ENCODE peak calls at places on chromosomes 7 and 10, in four cellular contexts. One of them, this sample, is unnamed.

GRCh38 chr7:65254061-65254460 is 119.6 kb upstream of the ZNF92 start:
- DNase-seq in endothelial cell: no peak
- DNase-seq in pancreas: no peak
- DNase-seq in body of pancreas: no peak
- DNase-seq in this sample: no peak

GRCh38 chr7:108613147-108613948 is 43.7 kb downstream of the DNAJB9 start:
- DNase-seq in pancreas: no peak
- DNase-seq in endothelial cell: no peak
- DNase-seq in body of pancreas: no peak
- DNase-seq in this sample: peak; percentile 26

GRCh38 chr7:159030490-159031134 is 114.1 kb downstream of the VIPR2 start:
- DNase-seq in body of pancreas: peak; percentile 69
- DNase-seq in endothelial cell: peak; percentile 69
- DNase-seq in pancreas: peak; percentile 62
- DNase-seq in this sample: no peak

GRCh38 chr10:43576580-43576979 is 2.2 kb upstream of the ZNF239 start:
- DNase-seq in pancreas: no peak
- DNase-seq in endothelial cell: no peak
- DNase-seq in body of pancreas: no peak
- DNase-seq in this sample: no peak

GRCh38 chr7:17882685-17883084 is 57.6 kb downstream of the SNX13 start:
- DNase-seq in endothelial cell: no peak
- DNase-seq in pancreas: no peak
- DNase-seq in body of pancreas: no peak
- DNase-seq in this sample: no peak

GRCh38 chr10:125407000-125407502 is 246.7 kb upstream of the CTBP2 start:
- DNase-seq in body of pancreas: peak; percentile 82
- DNase-seq in pancreas: no peak
- DNase-seq in endothelial cell: no peak
- DNase-seq in this sample: no peak

GRCh38 chr7:114574384-114574783 is 159.8 kb downstream of the FOXP2 start:
- DNase-seq in body of pancreas: peak; percentile 66
- DNase-seq in pancreas: no peak
- DNase-seq in endothelial cell: no peak
- DNase-seq in this sample: peak; percentile 12

GRCh38 chr7:124084024-124084423 is 51.2 kb upstream of the TMEM229A start:
- DNase-seq in endothelial cell: no peak
- DNase-seq in body of pancreas: no peak
- DNase-seq in pancreas: no peak
- DNase-seq in this sample: no peak

GRCh38 chr10:126959906-126960685 is 54.9 kb downstream of the DOCK1 start:
- DNase-seq in body of pancreas: no peak
- DNase-seq in endothelial cell: no peak
- DNase-seq in pancreas: no peak
- DNase-seq in this sample: no peak

GRCh38 chr10:1724921-1725320 is 12.4 kb downstream of the ADARB2 start:
- DNase-seq in pancreas: no peak
- DNase-seq in endothelial cell: no peak
- DNase-seq in body of pancreas: no peak
- DNase-seq in this sample: no peak

GRCh38 chr7:3461923-3462322 is 160.9 kb downstream of the SDK1 start:
- DNase-seq in body of pancreas: no peak
- DNase-seq in pancreas: no peak
- DNase-seq in endothelial cell: no peak
- DNase-seq in this sample: no peak

GRCh38 chr10:28532223-28532508 is 752 bp upstream of the WAC start:
- DNase-seq in body of pancreas: no peak
- DNase-seq in pancreas: no peak
- DNase-seq in endothelial cell: no peak
- DNase-seq in this sample: peak; percentile 19

GRCh38 chr10:116712499-116712898 is 29.9 kb downstream of the HSPA12A start:
- DNase-seq in endothelial cell: no peak
- DNase-seq in body of pancreas: no peak
- DNase-seq in pancreas: no peak
- DNase-seq in this sample: no peak

GRCh38 chr7:30926323-30926722 is 14.7 kb downstream of the AQP1 start:
- DNase-seq in body of pancreas: peak; percentile 2
- DNase-seq in pancreas: peak; percentile 12
- DNase-seq in endothelial cell: no peak
- DNase-seq in this sample: no peak

GRCh38 chr10:94757916-94758315 is 4.6 kb upstream of the CYP2C19 start:
- DNase-seq in body of pancreas: no peak
- DNase-seq in endothelial cell: no peak
- DNase-seq in pancreas: no peak
- DNase-seq in this sample: no peak

GRCh38 chr10:100817268-100817839 is 72.0 kb downstream of the PAX2 start:
- DNase-seq in body of pancreas: no peak
- DNase-seq in pancreas: no peak
- DNase-seq in endothelial cell: peak; percentile 44
- DNase-seq in this sample: no peak

GRCh38 chr7:88089484-88090050 is 130.3 kb downstream of the SRI start:
- DNase-seq in body of pancreas: no peak
- DNase-seq in endothelial cell: no peak
- DNase-seq in pancreas: no peak
- DNase-seq in this sample: no peak

GRCh38 chr10:117408436-117409384 is 33.5 kb upstream of the PDZD8 start:
- DNase-seq in body of pancreas: no peak
- DNase-seq in endothelial cell: no peak
- DNase-seq in pancreas: no peak
- DNase-seq in this sample: no peak

GRCh38 chr10:131891196-131891928 is 9.4 kb upstream of the PPP2R2D start:
- DNase-seq in endothelial cell: peak; percentile 41
- DNase-seq in pancreas: no peak
- DNase-seq in body of pancreas: no peak
- DNase-seq in this sample: no peak

GRCh38 chr10:88820990-88821389 is 18.5 kb downstream of the LIPM start:
- DNase-seq in body of pancreas: no peak
- DNase-seq in pancreas: no peak
- DNase-seq in endothelial cell: no peak
- DNase-seq in this sample: peak; percentile 55

GRCh38 chr10:107423903-107424302 is 259.4 kb upstream of the SORCS1 start:
- DNase-seq in endothelial cell: no peak
- DNase-seq in body of pancreas: no peak
- DNase-seq in pancreas: no peak
- DNase-seq in this sample: no peak

GRCh38 chr10:46525177-46525823 is 31.2 kb downstream of the GPRIN2 start:
- DNase-seq in pancreas: no peak
- DNase-seq in endothelial cell: no peak
- DNase-seq in body of pancreas: no peak
- DNase-seq in this sample: no peak

GRCh38 chr7:73721237-73721848 is 1.9 kb upstream of the STX1A start:
- DNase-seq in endothelial cell: no peak
- DNase-seq in body of pancreas: peak; percentile 87
- DNase-seq in pancreas: peak; percentile 84
- DNase-seq in this sample: no peak

GRCh38 chr10:60907972-60908371 is 36.0 kb downstream of the RHOBTB1 start:
- DNase-seq in pancreas: no peak
- DNase-seq in body of pancreas: no peak
- DNase-seq in endothelial cell: no peak
- DNase-seq in this sample: peak; percentile 20
- TF ChIP-seq CTCF in pancreas: no peak
- TF ChIP-seq CTCF in body of pancreas: no peak
- TF ChIP-seq CTCF in endothelial cell: no peak
- TF ChIP-seq CTCF in this sample: no peak

GRCh38 chr10:6390213-6390612 is 187.5 kb downstream of the PFKFB3 start:
- DNase-seq in endothelial cell: no peak
- DNase-seq in pancreas: no peak
- DNase-seq in body of pancreas: no peak
- DNase-seq in this sample: no peak
- TF ChIP-seq CTCF in endothelial cell: no peak
- TF ChIP-seq CTCF in pancreas: no peak
- TF ChIP-seq CTCF in body of pancreas: no peak
- TF ChIP-seq CTCF in this sample: no peak

DNA sequence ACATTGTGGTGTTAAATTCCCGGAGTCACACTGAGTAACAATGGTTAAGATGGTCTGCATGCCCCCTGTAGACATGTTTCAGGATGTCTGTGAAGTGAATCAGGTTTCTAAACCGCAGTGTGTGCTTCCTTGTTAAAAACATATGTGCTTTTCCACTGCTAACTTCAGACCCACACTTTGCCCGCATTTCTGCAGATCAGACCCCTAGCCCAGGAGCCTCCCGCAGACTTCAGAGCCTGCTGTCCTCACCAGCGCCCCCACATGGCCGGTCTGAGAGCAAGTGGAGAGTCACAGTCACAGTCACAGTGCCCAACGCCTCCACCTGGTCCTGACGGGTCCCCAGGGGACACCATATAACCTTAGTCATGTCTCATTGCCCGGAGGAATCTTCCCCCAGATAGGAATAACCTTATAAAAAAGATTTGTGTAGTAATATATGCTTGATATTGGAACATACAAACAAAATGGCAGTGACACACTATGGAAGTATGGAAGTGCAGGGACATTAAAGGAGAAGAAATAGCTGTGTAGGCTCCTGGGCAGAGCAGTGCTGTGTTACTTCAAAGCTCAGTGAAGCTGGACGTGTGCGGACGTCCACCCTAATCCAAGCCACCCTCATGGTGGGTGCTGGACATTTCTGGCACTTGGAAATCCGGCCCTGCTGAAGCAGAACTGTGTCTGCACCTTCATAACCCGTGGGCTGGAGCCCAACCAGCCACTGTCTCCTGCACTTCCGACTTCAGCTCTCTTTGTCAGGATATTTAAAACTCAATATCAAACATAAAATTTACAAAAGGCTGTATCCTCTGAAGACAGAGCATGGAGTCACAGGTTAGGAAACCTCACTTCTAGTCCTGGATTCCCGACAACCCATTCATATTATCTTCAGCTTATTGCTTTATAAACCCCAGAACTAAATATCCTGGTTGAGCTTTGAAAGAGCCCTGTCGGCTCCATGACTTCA is 29.0 kb downstream of the GSTO2 start:
- DNase-seq in endothelial cell: peak; percentile 83
- DNase-seq in pancreas: no peak
- DNase-seq in body of pancreas: no peak
- DNase-seq in this sample: peak; percentile 91
- TF ChIP-seq CTCF in endothelial cell: peak; percentile 65
- TF ChIP-seq CTCF in pancreas: peak; percentile 23
- TF ChIP-seq CTCF in body of pancreas: no peak
- TF ChIP-seq CTCF in this sample: peak; percentile 86

GRCh38 chr10:110219884-110220283 is 12.5 kb downstream of the MXI1 start:
- DNase-seq in body of pancreas: no peak
- DNase-seq in pancreas: no peak
- DNase-seq in endothelial cell: no peak
- DNase-seq in this sample: no peak
- TF ChIP-seq CTCF in body of pancreas: no peak
- TF ChIP-seq CTCF in pancreas: no peak
- TF ChIP-seq CTCF in endothelial cell: no peak
- TF ChIP-seq CTCF in this sample: no peak

DNA sequence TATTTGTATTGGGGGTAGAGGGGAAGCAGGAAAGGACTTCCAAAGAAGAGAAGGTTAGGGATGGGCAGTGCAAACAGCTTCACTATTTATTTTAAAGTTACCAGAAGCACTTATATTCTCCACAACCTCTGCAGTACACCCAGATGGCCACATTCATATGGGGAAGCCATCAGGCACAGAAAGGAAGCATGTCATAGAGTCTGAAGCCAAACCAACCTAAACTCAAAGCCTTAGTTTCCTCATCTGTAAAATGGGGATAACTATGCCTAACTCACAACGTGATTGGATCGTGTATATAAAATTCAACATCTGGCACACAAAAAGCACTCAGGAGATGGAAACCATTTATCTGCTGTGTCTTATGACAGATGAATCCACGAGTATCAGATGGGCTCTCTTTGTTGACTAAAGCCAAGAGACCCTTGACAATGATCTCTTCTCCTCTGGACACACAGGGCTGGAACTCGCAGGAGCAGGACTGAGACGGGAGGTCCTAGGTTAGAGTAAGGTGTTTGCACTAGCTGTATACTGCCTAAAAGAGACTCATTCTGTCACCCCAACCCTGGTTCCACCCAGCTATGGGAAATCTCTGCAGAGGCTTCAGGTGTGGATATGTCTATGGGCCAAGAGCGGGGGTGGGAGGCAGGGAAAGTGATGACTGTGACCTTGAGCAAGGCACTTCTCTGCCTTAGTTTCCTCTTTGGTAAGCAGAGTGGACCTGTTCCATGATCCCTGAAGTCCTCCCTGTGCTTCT is 1.8 kb downstream of the KIAA1549 start:
- DNase-seq in body of pancreas: peak; percentile 83
- DNase-seq in endothelial cell: no peak
- DNase-seq in pancreas: peak; percentile 63
- DNase-seq in this sample: no peak
- TF ChIP-seq CTCF in body of pancreas: peak; percentile 13
- TF ChIP-seq CTCF in endothelial cell: no peak
- TF ChIP-seq CTCF in pancreas: no peak
- TF ChIP-seq CTCF in this sample: peak; percentile 22

GRCh38 chr10:113891476-113891875 is 37.0 kb downstream of the NHLRC2 start:
- DNase-seq in endothelial cell: no peak
- DNase-seq in pancreas: no peak
- DNase-seq in body of pancreas: no peak
- DNase-seq in this sample: no peak
- TF ChIP-seq CTCF in endothelial cell: no peak
- TF ChIP-seq CTCF in pancreas: no peak
- TF ChIP-seq CTCF in body of pancreas: no peak
- TF ChIP-seq CTCF in this sample: no peak

DNA sequence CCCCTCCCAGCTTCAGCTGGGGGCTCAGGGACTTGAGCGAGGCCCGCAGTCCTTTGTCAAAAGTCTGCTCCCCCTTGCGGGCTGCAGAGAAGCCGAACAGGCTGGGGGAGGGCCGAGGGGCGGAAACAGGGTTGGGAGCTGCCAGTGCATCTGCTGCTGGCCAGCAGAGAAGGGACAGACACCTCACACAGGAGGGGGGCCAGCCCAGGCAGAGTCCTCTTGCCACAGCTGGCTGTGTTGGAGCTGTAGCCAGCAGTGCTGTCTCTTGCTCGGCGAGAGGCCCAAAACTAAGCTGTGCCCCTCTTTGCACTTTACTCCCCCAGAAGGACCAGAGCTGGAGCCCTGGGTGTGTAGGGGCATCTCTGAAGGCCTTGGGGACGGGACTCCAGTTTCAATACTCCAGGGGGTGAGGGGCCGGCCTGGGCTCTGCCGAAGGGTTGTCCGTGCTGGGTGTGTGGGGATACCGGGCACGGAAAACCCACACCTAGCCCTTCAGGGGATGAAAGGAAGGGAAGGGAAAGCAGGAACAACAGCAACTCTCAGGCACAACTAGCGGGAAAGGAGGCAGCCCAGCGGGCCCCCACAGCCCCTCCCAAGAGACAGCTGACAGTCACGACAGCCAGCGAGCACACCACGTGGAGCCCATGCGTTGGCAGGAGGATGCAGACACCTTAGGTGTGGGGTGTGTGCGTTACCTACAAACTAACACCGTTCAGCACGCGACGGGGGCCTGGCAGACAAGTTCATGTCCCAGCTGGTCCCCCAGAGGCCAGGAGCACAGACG is 17.8 kb downstream of the YKT6 start:
- DNase-seq in endothelial cell: peak; percentile 64
- DNase-seq in body of pancreas: no peak
- DNase-seq in pancreas: no peak
- DNase-seq in this sample: no peak
- TF ChIP-seq CTCF in endothelial cell: no peak
- TF ChIP-seq CTCF in body of pancreas: no peak
- TF ChIP-seq CTCF in pancreas: no peak
- TF ChIP-seq CTCF in this sample: peak; percentile 7